ENCODE peak calls at places on chromosomes 12 and 14, in eight cellular contexts. U, K, D, W, C, Z, E and I are unnamed samples.

GRCh38 chr12:131088701-131089525 is 135.2 kb downstream of the ADGRD1 start:
- DNase-seq in U (no peak), K (no peak), D (no peak), W (no peak), C (no peak), Z (no peak), E (peak), I (no peak)

GRCh38 chr12:57611116-57611809 is at the start of gene ARHGEF25:
- DNase-seq in U (peak), K (no peak), D (no peak), W (peak), C (peak), Z (peak), E (peak), I (no peak)

GRCh38 chr12:42910656-42911055 is 321.1 kb upstream of the PRICKLE1 start:
- DNase-seq in U (no peak), K (no peak), D (no peak), W (no peak), C (no peak), Z (no peak), E (no peak), I (no peak)

GRCh38 chr14:102203382-102203781 is 63.7 kb downstream of the WDR20 start:
- DNase-seq in U (no peak), K (no peak), D (no peak), W (no peak), C (no peak), Z (no peak), E (no peak), I (no peak)

GRCh38 chr14:90003526-90004312 is 48.0 kb downstream of the TDP1 start:
- DNase-seq in U (no peak), K (no peak), D (no peak), W (no peak), C (no peak), Z (no peak), E (no peak), I (no peak)

GRCh38 chr14:66652736-66653135 is 144.8 kb downstream of the GPHN start:
- DNase-seq in U (no peak), K (no peak), D (no peak), W (no peak), C (no peak), Z (no peak), E (no peak), I (no peak)

GRCh38 chr12:127479256-127479655 is 787.7 kb upstream of the TMEM132C start:
- DNase-seq in U (no peak), K (no peak), D (no peak), W (no peak), C (no peak), Z (peak), E (no peak), I (no peak)

GRCh38 chr12:49131973-49132461 is 822 bp upstream of the TUBA1B start:
- DNase-seq in U (peak), K (no peak), D (no peak), W (no peak), C (no peak), Z (peak), E (no peak), I (no peak)

GRCh38 chr12:130818381-130819247 is 20.4 kb downstream of the STX2 start:
- DNase-seq in U (peak), K (peak), D (no peak), W (peak), C (peak), Z (no peak), E (peak), I (peak)